ENCODE peak calls at places on chromosomes 5 and 9, in four cellular contexts. E is SK-N-SH, F is K562, T is endothelial cell of umbilical vein. P is an unnamed sample. For H3K9me3, the result is how much of the 10 kb centered on the place peaks cover.

GRCh38 chr9:115680226-115680625 is 473.4 kb upstream of the PAPPA start:
- DNase-seq in F (no peak), E (no peak), T (no peak), P (no peak)

GRCh38 chr5:178123987-178124925 is 6.6 kb upstream of the RMND5B start:
- DNase-seq in F (no peak), T (no peak), E (no peak), P (no peak)

GRCh38 chr5:167389537-167389936 is 901.9 kb upstream of the WWC1 start:
- DNase-seq in T (no peak), F (no peak), E (no peak), P (no peak)

GRCh38 chr5:1163366-1163765 is 38.0 kb upstream of the SLC6A19 start:
- DNase-seq in E (no peak), T (no peak), F (no peak), P (no peak)

GRCh38 chr5:21711854-21712752 is 1141.0 kb downstream of the CDH12 start:
- DNase-seq in F (no peak), T (no peak), E (no peak), P (no peak)

GRCh38 chr5:132298305-132298704 is 4.1 kb downstream of the SLC22A4 start:
- DNase-seq in E (no peak), T (no peak), F (no peak), P (no peak)

GRCh38 chr5:31385774-31386537 is 145.9 kb downstream of the DROSHA start:
- DNase-seq in F (peak), E (no peak), T (no peak), P (no peak)

GRCh38 chr9:81855538-81855937 is 72.7 kb upstream of the SPATA31D4 start:
- DNase-seq in E (no peak), F (no peak), T (no peak), P (no peak)

GRCh38 chr9:109496126-109496707 is 1.9 kb downstream of the PTPN3 start:
- DNase-seq in T (no peak), F (no peak), E (no peak), P (no peak)

GRCh38 chr9:14560194-14560593 is 133.0 kb downstream of the ZDHHC21 start:
- DNase-seq in T (no peak), F (no peak), E (no peak), P (no peak)

GRCh38 chr5:149265559-149265958 is 6.1 kb upstream of the AFAP1L1 start:
- DNase-seq in F (peak), E (peak), T (peak), P (no peak)

GRCh38 chr5:37308796-37309195 is 59.6 kb upstream of the CPLANE1 start:
- DNase-seq in E (no peak), F (no peak), T (no peak), P (no peak)

GRCh38 chr5:135833961-135834638 is 363 bp upstream of the SLC25A48 start:
- DNase-seq in F (peak), E (no peak), T (no peak), P (no peak)

GRCh38 chr5:143882520-143882919 is 70.6 kb downstream of the HMHB1 start:
- DNase-seq in E (no peak), F (no peak), T (no peak), P (no peak)

GRCh38 chr5:123701511-123702200 is 189.7 kb downstream of the CSNK1G3 start:
- DNase-seq in F (no peak), T (no peak), E (no peak), P (no peak)

GRCh38 chr9:109381011-109381729 is 60.3 kb upstream of the EPB41L4B start:
- DNase-seq in E (no peak), F (no peak), T (no peak), P (no peak)

GRCh38 chr5:168946363-168946762 is 354.6 kb downstream of the SLIT3 start:
- DNase-seq in F (no peak), T (no peak), E (peak), P (no peak)

GRCh38 chr5:109951348-109951747 is 261.6 kb downstream of the MAN2A1 start:
- DNase-seq in T (no peak), F (no peak), E (no peak), P (no peak)

GRCh38 chr9:22056402-22056801 is 47.3 kb upstream of the CDKN2B start:
- DNase-seq in E (no peak), T (no peak), F (no peak), P (no peak)

GRCh38 chr5:68229416-68229815 is 13.9 kb downstream of the PIK3R1 start:
- DNase-seq in F (no peak), T (peak), E (no peak), P (no peak)

GRCh38 chr5:123093279-123094226 is 4.5 kb downstream of the PRDM6 start:
- DNase-seq in F (no peak), T (no peak), E (peak), P (no peak)

GRCh38 chr5:139828207-139828895 is 32.7 kb downstream of the PSD2 start:
- DNase-seq in T (no peak), F (no peak), E (no peak), P (no peak)

GRCh38 chr9:123033352-123033751 is at the start of gene GPR21:
- DNase-seq in E (no peak), T (no peak), F (no peak), P (no peak)

GRCh38 chr5:18091758-18092157 is 457.5 kb downstream of the TAF11L14 start:
- DNase-seq in T (no peak), E (no peak), F (no peak), P (no peak)
- H3K9me3 ChIP-seq in T (under half), E (under half), F (under half), P (under half)

GRCh38 chr5:16756692-16757091 is 139.9 kb upstream of the RETREG1 start:
- DNase-seq in F (no peak), E (no peak), T (no peak), P (no peak)

GRCh38 chr5:16759147-16759800 is 142.5 kb upstream of the RETREG1 start:
- DNase-seq in E (no peak), F (no peak), T (peak), P (no peak)

GRCh38 chr5:16755641-16756040 is 138.8 kb upstream of the RETREG1 start:
- DNase-seq in F (no peak), E (no peak), T (no peak), P (no peak)

GRCh38 chr5:16757146-16757545 is 140.3 kb upstream of the RETREG1 start:
- DNase-seq in T (no peak), E (no peak), F (no peak), P (no peak)

GRCh38 chr5:16757989-16758501 is 141.2 kb upstream of the RETREG1 start:
- DNase-seq in F (no peak), T (no peak), E (no peak), P (no peak)
- TF ChIP-seq POLR2AphosphoS5 in F (no peak), T (no peak), E (no peak), P (no peak)

GRCh38 chr5:172802013-172802584 is 31.1 kb upstream of the DUSP1 start:
- DNase-seq in T (no peak), F (peak), E (no peak), P (no peak)
- H3K9ac ChIP-seq in T (no peak), F (peak), E (no peak), P (no peak)

GRCh38 chr9:95327239-95327865 is 9.8 kb upstream of the FANCC start:
- DNase-seq in F (no peak), E (no peak), T (no peak), P (no peak)
- H3K9me3 ChIP-seq in F (under half), E (under half), T (under half), P (under half)

DNA sequence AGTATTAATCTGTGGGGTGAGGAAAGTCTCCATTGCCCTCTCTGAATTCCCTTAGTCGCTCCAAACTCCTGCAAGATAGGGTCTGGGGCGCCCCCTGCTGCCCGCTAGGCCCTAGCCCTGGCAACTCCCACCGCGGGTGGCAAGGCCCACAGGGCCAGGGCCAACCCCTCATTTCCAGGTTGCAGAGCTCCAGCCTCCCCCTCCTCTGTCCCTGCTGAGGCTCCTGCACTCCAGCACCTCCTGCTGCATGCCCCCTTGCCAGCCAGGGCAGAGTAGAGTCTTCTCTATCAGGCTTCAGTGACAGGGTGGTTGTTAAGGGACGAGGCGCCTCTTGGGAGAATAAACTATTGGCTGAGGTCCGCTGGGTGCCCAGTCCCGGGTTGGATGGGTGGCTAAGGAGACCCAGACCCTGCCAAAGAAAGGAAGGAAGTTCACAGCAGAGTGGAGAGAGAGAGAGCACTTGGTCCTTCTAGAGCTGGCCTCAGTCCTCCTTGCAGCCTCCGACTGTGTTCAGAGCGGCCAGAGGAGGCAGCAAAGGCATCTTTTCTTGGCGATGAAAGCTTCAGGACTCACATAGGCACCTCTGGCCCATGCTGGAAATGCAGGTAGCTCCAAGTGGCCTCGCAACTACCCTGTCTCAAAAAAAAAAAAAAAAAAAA is 45.6 kb downstream of the SAR1B start:
- DNase-seq in E (peak), F (peak), T (peak), P (peak)
- TF ChIP-seq POLR2AphosphoS5 in E (no peak), F (no peak), T (no peak), P (no peak)

GRCh38 chr9:133943036-133943780 is 48.9 kb downstream of the VAV2 start:
- DNase-seq in F (no peak), E (no peak), T (no peak), P (no peak)
- H3K9ac ChIP-seq in F (no peak), E (no peak), T (no peak), P (no peak)